ENCODE peak calls at places on chromosome 1, in six cellular contexts. One of them, this sample, is unnamed.

GRCh38 chr1:58816747-58817221 is 32.9 kb upstream of the JUN start:
- DNase-seq in fibroblast of lung: peak; percentile 36
- DNase-seq in left ventricle myocardium superior: no peak
- DNase-seq in prostate gland: no peak
- DNase-seq in kidney: no peak
- DNase-seq in NCI-H1930: no peak
- DNase-seq in this sample: no peak

GRCh38 chr1:109198043-109198695 is 15.5 kb upstream of the SARS1 start:
- DNase-seq in fibroblast of lung: peak; percentile 92
- DNase-seq in left ventricle myocardium superior: no peak
- DNase-seq in prostate gland: no peak
- DNase-seq in kidney: no peak
- DNase-seq in NCI-H1930: no peak
- DNase-seq in this sample: no peak

GRCh38 chr1:195733826-195734225 is 874.4 kb downstream of the KCNT2 start:
- DNase-seq in fibroblast of lung: no peak
- DNase-seq in left ventricle myocardium superior: no peak
- DNase-seq in prostate gland: no peak
- DNase-seq in kidney: no peak
- DNase-seq in NCI-H1930: no peak
- DNase-seq in this sample: no peak

GRCh38 chr1:162695687-162696086 is 63.4 kb downstream of the DDR2 start:
- DNase-seq in fibroblast of lung: no peak
- DNase-seq in left ventricle myocardium superior: no peak
- DNase-seq in prostate gland: no peak
- DNase-seq in kidney: no peak
- DNase-seq in NCI-H1930: no peak
- DNase-seq in this sample: no peak

GRCh38 chr1:240539700-240540414 is 72.1 kb downstream of the GREM2 start:
- DNase-seq in fibroblast of lung: no peak
- DNase-seq in left ventricle myocardium superior: no peak
- DNase-seq in prostate gland: no peak
- DNase-seq in kidney: no peak
- DNase-seq in NCI-H1930: no peak
- DNase-seq in this sample: no peak

GRCh38 chr1:213065800-213066199 is 14.8 kb downstream of the RPS6KC1 start:
- DNase-seq in fibroblast of lung: no peak
- DNase-seq in left ventricle myocardium superior: no peak
- DNase-seq in prostate gland: no peak
- DNase-seq in kidney: no peak
- DNase-seq in NCI-H1930: no peak
- DNase-seq in this sample: no peak

GRCh38 chr1:243351347-243351746 is 95.5 kb downstream of the SDCCAG8 start:
- DNase-seq in fibroblast of lung: no peak
- DNase-seq in left ventricle myocardium superior: no peak
- DNase-seq in prostate gland: no peak
- DNase-seq in kidney: no peak
- DNase-seq in NCI-H1930: no peak
- DNase-seq in this sample: no peak

GRCh38 chr1:3992103-3992556 is 92.1 kb upstream of the C1orf174 start:
- DNase-seq in fibroblast of lung: no peak
- DNase-seq in left ventricle myocardium superior: no peak
- DNase-seq in prostate gland: no peak
- DNase-seq in kidney: no peak
- DNase-seq in NCI-H1930: no peak
- DNase-seq in this sample: no peak

GRCh38 chr1:195439661-195440060 is 1168.6 kb downstream of the KCNT2 start:
- DNase-seq in fibroblast of lung: no peak
- DNase-seq in left ventricle myocardium superior: no peak
- DNase-seq in prostate gland: no peak
- DNase-seq in kidney: peak; percentile 32
- DNase-seq in NCI-H1930: no peak
- DNase-seq in this sample: no peak

GRCh38 chr1:90616395-90616794 is 100.7 kb downstream of the BARHL2 start:
- DNase-seq in fibroblast of lung: no peak
- DNase-seq in left ventricle myocardium superior: no peak
- DNase-seq in prostate gland: no peak
- DNase-seq in kidney: no peak
- DNase-seq in NCI-H1930: no peak
- DNase-seq in this sample: no peak

GRCh38 chr1:46202975-46203737 is at the start of gene LURAP1:
- DNase-seq in fibroblast of lung: peak; percentile 87
- DNase-seq in left ventricle myocardium superior: peak; percentile 79
- DNase-seq in prostate gland: no peak
- DNase-seq in kidney: peak; percentile 81
- DNase-seq in NCI-H1930: no peak
- DNase-seq in this sample: peak; percentile 26

GRCh38 chr1:178867670-178868069 is 3.2 kb downstream of the ANGPTL1 start:
- DNase-seq in fibroblast of lung: no peak
- DNase-seq in left ventricle myocardium superior: no peak
- DNase-seq in prostate gland: no peak
- DNase-seq in kidney: no peak
- DNase-seq in NCI-H1930: no peak
- DNase-seq in this sample: peak; percentile 8

GRCh38 chr1:202131956-202132821 is 9.5 kb downstream of the GPR37L1 start:
- DNase-seq in fibroblast of lung: no peak
- DNase-seq in left ventricle myocardium superior: peak; percentile 71
- DNase-seq in prostate gland: peak; percentile 72
- DNase-seq in kidney: peak; percentile 92
- DNase-seq in NCI-H1930: no peak
- DNase-seq in this sample: no peak

GRCh38 chr1:178938959-178939317 is 68.1 kb upstream of the ANGPTL1 start:
- DNase-seq in fibroblast of lung: peak; percentile 76
- DNase-seq in left ventricle myocardium superior: peak; percentile 86
- DNase-seq in prostate gland: peak; percentile 41
- DNase-seq in kidney: peak; percentile 84
- DNase-seq in NCI-H1930: no peak
- DNase-seq in this sample: no peak

GRCh38 chr1:214255509-214255908 is 25.4 kb upstream of the SMYD2 start:
- DNase-seq in fibroblast of lung: no peak
- DNase-seq in left ventricle myocardium superior: no peak
- DNase-seq in prostate gland: no peak
- DNase-seq in kidney: no peak
- DNase-seq in NCI-H1930: no peak
- DNase-seq in this sample: no peak

GRCh38 chr1:184865831-184866230 is 108.5 kb downstream of the NIBAN1 start:
- DNase-seq in fibroblast of lung: no peak
- DNase-seq in left ventricle myocardium superior: no peak
- DNase-seq in prostate gland: no peak
- DNase-seq in kidney: no peak
- DNase-seq in NCI-H1930: no peak
- DNase-seq in this sample: no peak

GRCh38 chr1:28112388-28113311 is 24.2 kb upstream of the EYA3 start:
- DNase-seq in fibroblast of lung: peak; percentile 74
- DNase-seq in left ventricle myocardium superior: no peak
- DNase-seq in prostate gland: no peak
- DNase-seq in kidney: no peak
- DNase-seq in NCI-H1930: no peak
- DNase-seq in this sample: no peak

GRCh38 chr1:66492424-66492823 is 41.5 kb upstream of the SGIP1 start:
- DNase-seq in fibroblast of lung: no peak
- DNase-seq in left ventricle myocardium superior: no peak
- DNase-seq in prostate gland: no peak
- DNase-seq in kidney: no peak
- DNase-seq in NCI-H1930: no peak
- DNase-seq in this sample: no peak

GRCh38 chr1:18581420-18581880 is 49.2 kb upstream of the PAX7 start:
- DNase-seq in fibroblast of lung: no peak
- DNase-seq in left ventricle myocardium superior: peak; percentile 49
- DNase-seq in prostate gland: peak; percentile 14
- DNase-seq in kidney: no peak
- DNase-seq in NCI-H1930: no peak
- DNase-seq in this sample: no peak

GRCh38 chr1:186059311-186059710 is 315.7 kb downstream of the TPR start:
- DNase-seq in fibroblast of lung: peak; percentile 13
- DNase-seq in left ventricle myocardium superior: no peak
- DNase-seq in prostate gland: peak; percentile 46
- DNase-seq in kidney: no peak
- DNase-seq in NCI-H1930: no peak
- DNase-seq in this sample: no peak

GRCh38 chr1:183942933-183943693 is 94.4 kb downstream of the COLGALT2 start:
- DNase-seq in fibroblast of lung: peak; percentile 100
- DNase-seq in left ventricle myocardium superior: no peak
- DNase-seq in prostate gland: no peak
- DNase-seq in kidney: no peak
- DNase-seq in NCI-H1930: no peak
- DNase-seq in this sample: no peak

This sample was measured in naive B cell.